ENCODE peak calls at places on chromosomes 12 and 14, in seven cellular contexts. G is HT-29; R is endodermal cell; C is NCI-H1694 treated with DMSO at 0.1 percent for 48 hours; D is stimulated activated CD4-positive, alpha-beta T cell treated with anti-CD3 and anti-CD28 coated beads, Interleukin-2, amount 100 ng/mL, for 48 hours; K is AG20443; Q is stimulated activated naive CD8-positive, alpha-beta T cell treated with anti-CD3 and anti-CD28 coated beads, Interleukin-15, amount 100 ng/mL, for 72 hours. B is an unnamed sample.

GRCh38 chr12:109873653-109874052 is 6.7 kb downstream of the GLTP start:
- DNase-seq in G (no peak), K (no peak), R (no peak), D (no peak), C (no peak), Q (no peak), B (no peak)

GRCh38 chr14:24270537-24271133 is 762 bp downstream of the RABGGTA start:
- DNase-seq in R (no peak), C (peak), Q (no peak), D (no peak), G (no peak), K (no peak), B (no peak)

GRCh38 chr12:94074970-94075695 is 73.2 kb upstream of the PLXNC1 start:
- DNase-seq in Q (no peak), R (peak), K (peak), C (peak), D (no peak), G (peak), B (peak)

GRCh38 chr12:59646636-59647035 is 50.8 kb downstream of the SLC16A7 start:
- DNase-seq in D (no peak), K (no peak), C (no peak), G (no peak), Q (no peak), R (no peak), B (no peak)

GRCh38 chr14:47044841-47045240 is 393.3 kb upstream of the RPL10L start:
- DNase-seq in G (peak), K (no peak), C (no peak), D (no peak), R (peak), Q (no peak), B (no peak)

GRCh38 chr12:65325183-65325582 is 46.7 kb downstream of the MSRB3 start:
- DNase-seq in D (no peak), C (no peak), G (no peak), Q (no peak), K (no peak), R (peak), B (no peak)

GRCh38 chr12:132176920-132177551 is 32.8 kb downstream of the NOC4L start:
- DNase-seq in G (no peak), K (no peak), Q (no peak), D (no peak), C (no peak), R (no peak), B (peak)

GRCh38 chr14:43359317-43359716 is 1147.8 kb downstream of the FSCB start:
- DNase-seq in Q (no peak), R (no peak), K (no peak), D (no peak), G (no peak), C (no peak), B (no peak)

GRCh38 chr12:79927772-79928474 is 7.0 kb downstream of the PPP1R12A start:
- DNase-seq in R (no peak), K (peak), C (no peak), Q (peak), D (no peak), G (no peak), B (no peak)

GRCh38 chr14:103188691-103189480 is 65.6 kb downstream of the TNFAIP2 start:
- DNase-seq in G (no peak), K (peak), Q (peak), C (no peak), R (peak), D (peak), B (no peak)

GRCh38 chr12:50057000-50057841 is at the start of gene ASIC1:
- DNase-seq in K (peak), R (peak), C (peak), Q (peak), D (peak), G (peak), B (peak)

GRCh38 chr14:27686137-27686536 is 1080.5 kb upstream of the FOXG1 start:
- DNase-seq in Q (no peak), R (no peak), D (no peak), C (no peak), K (no peak), G (no peak), B (no peak)

GRCh38 chr14:89417469-89418225 is 614 bp upstream of the FOXN3 start:
- DNase-seq in R (peak), K (peak), Q (peak), D (peak), C (peak), G (peak), B (peak)

GRCh38 chr12:127767631-127768030 is 499.3 kb upstream of the TMEM132C start:
- DNase-seq in R (no peak), K (no peak), C (peak), D (no peak), G (no peak), Q (no peak), B (no peak)

GRCh38 chr14:65062096-65063075 is 39.9 kb downstream of the MAX start:
- DNase-seq in Q (no peak), R (no peak), K (no peak), G (no peak), C (no peak), D (no peak), B (no peak)

GRCh38 chr12:65895031-65895430 is 70.7 kb downstream of the HMGA2 start:
- DNase-seq in R (no peak), C (no peak), K (no peak), Q (no peak), G (no peak), D (no peak), B (no peak)

B was measured in aorta.